ENCODE peak calls at places on chromosomes 16 and 17, in ten cellular contexts. One of them, this sample, is unnamed. For H3K4me1, the result is how much of the 10 kb centered on the place peaks cover.

GRCh38 chr16:57314161-57314785 is 29.8 kb upstream of the PLLP start:
- DNase-seq in tibial artery: no peak
- DNase-seq in cardiac muscle cell: no peak
- DNase-seq in HCT116: no peak
- DNase-seq in esophagus squamous epithelium: no peak
- DNase-seq in CD8-positive, alpha-beta memory T cell: no peak
- DNase-seq in PC-9: peak
- DNase-seq in testis: no peak
- DNase-seq in CD8-positive, alpha-beta T cell: no peak
- DNase-seq in lower lobe of right lung: no peak
- DNase-seq in this sample: no peak

GRCh38 chr17:37465058-37465616 is 24.6 kb upstream of the DUSP14 start:
- DNase-seq in CD8-positive, alpha-beta memory T cell: no peak
- DNase-seq in CD8-positive, alpha-beta T cell: no peak
- DNase-seq in cardiac muscle cell: peak
- DNase-seq in tibial artery: no peak
- DNase-seq in lower lobe of right lung: no peak
- DNase-seq in PC-9: peak
- DNase-seq in esophagus squamous epithelium: no peak
- DNase-seq in testis: no peak
- DNase-seq in HCT116: no peak
- DNase-seq in this sample: no peak

GRCh38 chr17:75845933-75846700 is 1.9 kb upstream of the UNC13D start:
- DNase-seq in HCT116: no peak
- DNase-seq in testis: no peak
- DNase-seq in tibial artery: no peak
- DNase-seq in PC-9: peak
- DNase-seq in CD8-positive, alpha-beta memory T cell: no peak
- DNase-seq in lower lobe of right lung: no peak
- DNase-seq in CD8-positive, alpha-beta T cell: no peak
- DNase-seq in esophagus squamous epithelium: no peak
- DNase-seq in cardiac muscle cell: no peak
- DNase-seq in this sample: no peak

GRCh38 chr17:41530062-41531048 is 2.2 kb upstream of the KRT19 start:
- DNase-seq in cardiac muscle cell: peak
- DNase-seq in CD8-positive, alpha-beta memory T cell: no peak
- DNase-seq in tibial artery: no peak
- DNase-seq in CD8-positive, alpha-beta T cell: no peak
- DNase-seq in esophagus squamous epithelium: no peak
- DNase-seq in PC-9: peak
- DNase-seq in lower lobe of right lung: no peak
- DNase-seq in HCT116: peak
- DNase-seq in testis: no peak
- DNase-seq in this sample: no peak

GRCh38 chr16:26348095-26348494 is 656.3 kb downstream of the HS3ST4 start:
- DNase-seq in HCT116: no peak
- DNase-seq in PC-9: no peak
- DNase-seq in testis: no peak
- DNase-seq in esophagus squamous epithelium: no peak
- DNase-seq in CD8-positive, alpha-beta T cell: no peak
- DNase-seq in lower lobe of right lung: no peak
- DNase-seq in CD8-positive, alpha-beta memory T cell: no peak
- DNase-seq in cardiac muscle cell: no peak
- DNase-seq in tibial artery: no peak
- DNase-seq in this sample: no peak

GRCh38 chr17:35022536-35023063 is 40.9 kb downstream of the RFFL start:
- DNase-seq in PC-9: peak
- DNase-seq in lower lobe of right lung: peak
- DNase-seq in testis: peak
- DNase-seq in CD8-positive, alpha-beta memory T cell: peak
- DNase-seq in CD8-positive, alpha-beta T cell: peak
- DNase-seq in esophagus squamous epithelium: peak
- DNase-seq in cardiac muscle cell: peak
- DNase-seq in HCT116: no peak
- DNase-seq in tibial artery: peak
- DNase-seq in this sample: peak

GRCh38 chr16:81868057-81868748 is 89.1 kb downstream of the PLCG2 start:
- DNase-seq in esophagus squamous epithelium: no peak
- DNase-seq in HCT116: no peak
- DNase-seq in tibial artery: no peak
- DNase-seq in PC-9: no peak
- DNase-seq in lower lobe of right lung: no peak
- DNase-seq in CD8-positive, alpha-beta memory T cell: no peak
- DNase-seq in testis: no peak
- DNase-seq in CD8-positive, alpha-beta T cell: no peak
- DNase-seq in cardiac muscle cell: no peak
- DNase-seq in this sample: no peak

GRCh38 chr17:74623693-74624093 is at the start of gene CD300E:
- DNase-seq in testis: no peak
- DNase-seq in esophagus squamous epithelium: no peak
- DNase-seq in PC-9: no peak
- DNase-seq in CD8-positive, alpha-beta memory T cell: no peak
- DNase-seq in HCT116: no peak
- DNase-seq in tibial artery: no peak
- DNase-seq in lower lobe of right lung: no peak
- DNase-seq in cardiac muscle cell: no peak
- DNase-seq in CD8-positive, alpha-beta T cell: no peak
- DNase-seq in this sample: no peak

GRCh38 chr17:30101686-30102390 is 14.8 kb upstream of the NSRP1 start:
- DNase-seq in CD8-positive, alpha-beta T cell: no peak
- DNase-seq in cardiac muscle cell: no peak
- DNase-seq in HCT116: no peak
- DNase-seq in lower lobe of right lung: no peak
- DNase-seq in PC-9: no peak
- DNase-seq in tibial artery: no peak
- DNase-seq in testis: no peak
- DNase-seq in esophagus squamous epithelium: no peak
- DNase-seq in CD8-positive, alpha-beta memory T cell: no peak
- DNase-seq in this sample: no peak

GRCh38 chr17:64615025-64615677 is 47.0 kb downstream of the SMURF2 start:
- DNase-seq in CD8-positive, alpha-beta memory T cell: no peak
- DNase-seq in CD8-positive, alpha-beta T cell: no peak
- DNase-seq in HCT116: no peak
- DNase-seq in PC-9: no peak
- DNase-seq in lower lobe of right lung: no peak
- DNase-seq in esophagus squamous epithelium: no peak
- DNase-seq in tibial artery: no peak
- DNase-seq in testis: no peak
- DNase-seq in cardiac muscle cell: peak
- DNase-seq in this sample: no peak

GRCh38 chr17:41535764-41536481 is 7.8 kb upstream of the KRT19 start:
- DNase-seq in CD8-positive, alpha-beta T cell: no peak
- DNase-seq in lower lobe of right lung: no peak
- DNase-seq in PC-9: peak
- DNase-seq in testis: no peak
- DNase-seq in esophagus squamous epithelium: no peak
- DNase-seq in tibial artery: no peak
- DNase-seq in cardiac muscle cell: no peak
- DNase-seq in HCT116: no peak
- DNase-seq in CD8-positive, alpha-beta memory T cell: no peak
- DNase-seq in this sample: peak

DNA sequence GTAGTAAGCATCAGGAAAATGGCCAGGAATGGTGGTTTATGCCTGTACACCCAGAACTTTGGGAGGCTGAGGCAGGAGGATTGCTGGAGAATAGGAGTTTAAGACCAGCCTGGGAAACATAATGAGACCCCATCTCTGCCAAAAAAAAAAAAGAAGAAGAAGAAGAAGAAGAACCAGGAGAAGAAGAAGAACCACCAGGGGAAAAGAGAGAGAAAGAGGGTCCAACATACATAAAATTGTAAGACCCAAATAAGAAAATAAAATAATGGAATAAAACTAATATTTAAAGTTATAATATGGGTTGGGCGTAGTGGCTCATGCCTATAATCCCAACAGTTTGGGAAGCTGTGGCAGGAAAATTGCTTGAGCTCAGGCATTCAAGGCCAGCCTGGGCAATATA is 408.4 kb downstream of the ZFHX3 start:
- DNase-seq in PC-9: no peak
- DNase-seq in CD8-positive, alpha-beta memory T cell: no peak
- DNase-seq in CD8-positive, alpha-beta T cell: no peak
- DNase-seq in esophagus squamous epithelium: no peak
- DNase-seq in testis: no peak
- DNase-seq in lower lobe of right lung: no peak
- DNase-seq in tibial artery: no peak
- DNase-seq in cardiac muscle cell: no peak
- DNase-seq in HCT116: no peak
- DNase-seq in this sample: no peak
- H3K4me1 ChIP-seq in PC-9: under half
- H3K4me1 ChIP-seq in CD8-positive, alpha-beta memory T cell: under half
- H3K4me1 ChIP-seq in CD8-positive, alpha-beta T cell: under half
- H3K4me1 ChIP-seq in esophagus squamous epithelium: under half
- H3K4me1 ChIP-seq in testis: under half
- H3K4me1 ChIP-seq in lower lobe of right lung: under half
- H3K4me1 ChIP-seq in tibial artery: under half
- H3K4me1 ChIP-seq in cardiac muscle cell: under half
- H3K4me1 ChIP-seq in HCT116: under half
- H3K4me1 ChIP-seq in this sample: under half

GRCh38 chr17:50428831-50429424 is 2.9 kb downstream of the ACSF2 start:
- DNase-seq in lower lobe of right lung: no peak
- DNase-seq in esophagus squamous epithelium: no peak
- DNase-seq in CD8-positive, alpha-beta memory T cell: no peak
- DNase-seq in tibial artery: no peak
- DNase-seq in HCT116: no peak
- DNase-seq in PC-9: no peak
- DNase-seq in cardiac muscle cell: no peak
- DNase-seq in CD8-positive, alpha-beta T cell: no peak
- DNase-seq in testis: no peak
- DNase-seq in this sample: no peak

GRCh38 chr17:50429793-50430192 is 3.8 kb downstream of the ACSF2 start:
- DNase-seq in cardiac muscle cell: no peak
- DNase-seq in lower lobe of right lung: no peak
- DNase-seq in testis: no peak
- DNase-seq in CD8-positive, alpha-beta T cell: no peak
- DNase-seq in HCT116: no peak
- DNase-seq in esophagus squamous epithelium: no peak
- DNase-seq in CD8-positive, alpha-beta memory T cell: no peak
- DNase-seq in tibial artery: no peak
- DNase-seq in PC-9: no peak
- DNase-seq in this sample: no peak

GRCh38 chr17:50431219-50431618 is 5.2 kb downstream of the ACSF2 start:
- DNase-seq in cardiac muscle cell: no peak
- DNase-seq in PC-9: peak
- DNase-seq in CD8-positive, alpha-beta T cell: no peak
- DNase-seq in lower lobe of right lung: no peak
- DNase-seq in tibial artery: no peak
- DNase-seq in esophagus squamous epithelium: no peak
- DNase-seq in testis: no peak
- DNase-seq in CD8-positive, alpha-beta memory T cell: no peak
- DNase-seq in HCT116: no peak
- DNase-seq in this sample: no peak

GRCh38 chr17:50432125-50432762 is 6.2 kb downstream of the ACSF2 start:
- DNase-seq in testis: no peak
- DNase-seq in tibial artery: no peak
- DNase-seq in CD8-positive, alpha-beta T cell: no peak
- DNase-seq in esophagus squamous epithelium: no peak
- DNase-seq in cardiac muscle cell: no peak
- DNase-seq in HCT116: no peak
- DNase-seq in lower lobe of right lung: no peak
- DNase-seq in CD8-positive, alpha-beta memory T cell: no peak
- DNase-seq in PC-9: no peak
- DNase-seq in this sample: no peak

GRCh38 chr17:50430731-50431130 is 4.7 kb downstream of the ACSF2 start:
- DNase-seq in tibial artery: no peak
- DNase-seq in CD8-positive, alpha-beta memory T cell: no peak
- DNase-seq in testis: no peak
- DNase-seq in lower lobe of right lung: no peak
- DNase-seq in esophagus squamous epithelium: no peak
- DNase-seq in HCT116: no peak
- DNase-seq in CD8-positive, alpha-beta T cell: no peak
- DNase-seq in PC-9: no peak
- DNase-seq in cardiac muscle cell: no peak
- DNase-seq in this sample: no peak
- H3K4me3 ChIP-seq in tibial artery: no peak
- H3K4me3 ChIP-seq in CD8-positive, alpha-beta memory T cell: no peak
- H3K4me3 ChIP-seq in testis: no peak
- H3K4me3 ChIP-seq in lower lobe of right lung: no peak
- H3K4me3 ChIP-seq in esophagus squamous epithelium: no peak
- H3K4me3 ChIP-seq in HCT116: no peak
- H3K4me3 ChIP-seq in CD8-positive, alpha-beta T cell: no peak
- H3K4me3 ChIP-seq in PC-9: peak
- H3K4me3 ChIP-seq in cardiac muscle cell: no peak
- H3K4me3 ChIP-seq in this sample: no peak

GRCh38 chr16:24009060-24009459 is 173.3 kb downstream of the PRKCB start:
- DNase-seq in cardiac muscle cell: no peak
- DNase-seq in HCT116: no peak
- DNase-seq in CD8-positive, alpha-beta T cell: no peak
- DNase-seq in esophagus squamous epithelium: no peak
- DNase-seq in lower lobe of right lung: no peak
- DNase-seq in tibial artery: no peak
- DNase-seq in CD8-positive, alpha-beta memory T cell: no peak
- DNase-seq in testis: no peak
- DNase-seq in PC-9: no peak
- DNase-seq in this sample: no peak
- H3K27ac ChIP-seq in cardiac muscle cell: no peak
- H3K27ac ChIP-seq in HCT116: no peak
- H3K27ac ChIP-seq in CD8-positive, alpha-beta T cell: no peak
- H3K27ac ChIP-seq in esophagus squamous epithelium: no peak
- H3K27ac ChIP-seq in lower lobe of right lung: no peak
- H3K27ac ChIP-seq in tibial artery: no peak
- H3K27ac ChIP-seq in CD8-positive, alpha-beta memory T cell: no peak
- H3K27ac ChIP-seq in testis: no peak
- H3K27ac ChIP-seq in PC-9: no peak
- H3K27ac ChIP-seq in this sample: no peak

GRCh38 chr17:48444531-48445247 is 14.7 kb upstream of the SKAP1 start:
- DNase-seq in CD8-positive, alpha-beta memory T cell: no peak
- DNase-seq in PC-9: no peak
- DNase-seq in tibial artery: no peak
- DNase-seq in lower lobe of right lung: no peak
- DNase-seq in CD8-positive, alpha-beta T cell: peak
- DNase-seq in cardiac muscle cell: no peak
- DNase-seq in esophagus squamous epithelium: no peak
- DNase-seq in testis: no peak
- DNase-seq in HCT116: no peak
- DNase-seq in this sample: no peak
- H3K4me1 ChIP-seq in CD8-positive, alpha-beta memory T cell: half or more
- H3K4me1 ChIP-seq in PC-9: under half
- H3K4me1 ChIP-seq in tibial artery: under half
- H3K4me1 ChIP-seq in lower lobe of right lung: under half
- H3K4me1 ChIP-seq in CD8-positive, alpha-beta T cell: half or more
- H3K4me1 ChIP-seq in cardiac muscle cell: under half
- H3K4me1 ChIP-seq in esophagus squamous epithelium: under half
- H3K4me1 ChIP-seq in testis: under half
- H3K4me1 ChIP-seq in HCT116: under half
- H3K4me1 ChIP-seq in this sample: under half

GRCh38 chr17:8382880-8383142 is 182 bp downstream of the RPL26 start:
- DNase-seq in CD8-positive, alpha-beta memory T cell: no peak
- DNase-seq in tibial artery: no peak
- DNase-seq in PC-9: no peak
- DNase-seq in HCT116: no peak
- DNase-seq in CD8-positive, alpha-beta T cell: no peak
- DNase-seq in testis: no peak
- DNase-seq in lower lobe of right lung: no peak
- DNase-seq in esophagus squamous epithelium: no peak
- DNase-seq in cardiac muscle cell: no peak
- DNase-seq in this sample: no peak
- H3K4me3 ChIP-seq in CD8-positive, alpha-beta memory T cell: peak
- H3K4me3 ChIP-seq in tibial artery: peak
- H3K4me3 ChIP-seq in PC-9: peak
- H3K4me3 ChIP-seq in HCT116: peak
- H3K4me3 ChIP-seq in CD8-positive, alpha-beta T cell: peak
- H3K4me3 ChIP-seq in testis: peak
- H3K4me3 ChIP-seq in lower lobe of right lung: peak
- H3K4me3 ChIP-seq in esophagus squamous epithelium: peak
- H3K4me3 ChIP-seq in cardiac muscle cell: peak
- H3K4me3 ChIP-seq in this sample: peak

This sample was measured in heart left ventricle.